ENCODE peak calls at places on chromosome 6, in four cellular contexts. J, Z, V and N are unnamed samples.

GRCh38 chr6:90202156-90202555 is 94.5 kb downstream of the BACH2 start:
- DNase-seq in V (no peak), Z (no peak), J (no peak), N (no peak)

GRCh38 chr6:21856096-21856825 is 262.7 kb downstream of the SOX4 start:
- DNase-seq in J (no peak), Z (peak; percentile 62), V (no peak), N (no peak)

GRCh38 chr6:41283597-41283996 is 2.9 kb downstream of the TREM1 start:
- DNase-seq in Z (no peak), V (no peak), J (no peak), N (no peak)

GRCh38 chr6:32854376-32855178 is 585 bp downstream of the PSMB9 start:
- DNase-seq in V (peak; percentile 47), Z (peak; percentile 59), J (no peak), N (peak; percentile 36)

GRCh38 chr6:116371384-116372209 is 850 bp downstream of the DSE start:
- DNase-seq in J (peak; percentile 73), Z (peak; percentile 96), V (no peak), N (peak; percentile 29)

GRCh38 chr6:90429713-90430112 is 133.1 kb upstream of the BACH2 start:
- DNase-seq in V (no peak), J (no peak), Z (no peak), N (no peak)

GRCh38 chr6:31631681-31632278 is 11.3 kb downstream of the PRRC2A start:
- DNase-seq in V (no peak), Z (no peak), J (peak; percentile 69), N (no peak)

GRCh38 chr6:46793138-46793537 is at the start of gene MEP1A:
- DNase-seq in V (no peak), Z (no peak), J (no peak), N (no peak)

GRCh38 chr6:105603779-105604592 is 201.1 kb upstream of the PREP start:
- DNase-seq in V (no peak), Z (peak; percentile 16), J (no peak), N (no peak)

GRCh38 chr6:2007165-2007564 is 238.2 kb downstream of the GMDS start:
- DNase-seq in J (no peak), V (no peak), Z (no peak), N (no peak)